ENCODE peak calls at places on chromosomes 4 and X, in six cellular contexts. J is cardiac muscle cell, S is PC-3, U is astrocyte, V is esophagus muscularis mucosa, T is left ventricle myocardium inferior. Q is an unnamed sample. For H3K27me3, the result is how much of the 10 kb centered on the place peaks cover.

GRCh38 chr4:171022698-171023378 is 790.4 kb upstream of the GALNTL6 start:
- DNase-seq in J (no peak), V (no peak), S (no peak), U (no peak), T (no peak), Q (no peak)

GRCh38 chrX:134249231-134249630 is 12.2 kb downstream of the CCDC160 start:
- DNase-seq in T (no peak), V (no peak), S (no peak), J (no peak), U (no peak), Q (no peak)

GRCh38 chr4:183504930-183505555 is at the start of gene ING2:
- DNase-seq in S (no peak), V (peak), U (peak), J (peak), T (peak), Q (peak)

GRCh38 chr4:139278956-139279722 is 886 bp downstream of the MGARP start:
- DNase-seq in U (peak), J (no peak), T (no peak), S (no peak), V (no peak), Q (peak)

GRCh38 chr4:186134254-186134653 is 29.8 kb downstream of the FAM149A start:
- DNase-seq in U (no peak), S (no peak), J (no peak), T (no peak), V (peak), Q (no peak)

GRCh38 chrX:138925330-138925729 is 213.8 kb upstream of the FGF13 start:
- DNase-seq in V (no peak), J (no peak), S (peak), T (no peak), U (peak), Q (no peak)

GRCh38 chr4:42280327-42281095 is 116.8 kb upstream of the SHISA3 start:
- DNase-seq in V (no peak), J (peak), U (no peak), S (peak), T (no peak), Q (no peak)

GRCh38 chr4:6938237-6938636 is 28.6 kb downstream of the TBC1D14 start:
- DNase-seq in U (no peak), S (no peak), T (peak), J (no peak), V (no peak), Q (no peak)

GRCh38 chr4:136863756-136864155 is 668.5 kb downstream of the PCDH18 start:
- DNase-seq in J (no peak), V (no peak), S (no peak), T (no peak), U (peak), Q (no peak)

GRCh38 chrX:54530358-54530900 is 410 bp downstream of the GNL3L start:
- DNase-seq in J (no peak), S (no peak), T (no peak), U (no peak), V (no peak), Q (peak)

GRCh38 chrX:120109378-120109777 is 6.3 kb downstream of the RHOXF1 start:
- DNase-seq in S (no peak), V (no peak), U (no peak), J (no peak), T (no peak), Q (no peak)

GRCh38 chr4:151117371-151117962 is 18.0 kb downstream of the RPS3A start:
- DNase-seq in V (no peak), S (peak), U (peak), T (peak), J (peak), Q (peak)

GRCh38 chr4:112926826-112927225 is 122.6 kb upstream of the ANK2 start:
- DNase-seq in T (no peak), J (no peak), S (no peak), V (no peak), U (no peak), Q (no peak)

GRCh38 chr4:28378109-28378830 is 1517.6 kb downstream of the STIM2 start:
- DNase-seq in J (no peak), S (no peak), V (no peak), U (no peak), T (no peak), Q (no peak)

GRCh38 chr4:60241886-60242285 is 958.2 kb upstream of the ADGRL3 start:
- DNase-seq in S (no peak), J (peak), T (no peak), U (no peak), V (no peak), Q (no peak)

GRCh38 chrX:22135994-22136684 is 104.0 kb downstream of the PHEX start:
- DNase-seq in J (peak), S (peak), T (no peak), U (peak), V (no peak), Q (no peak)
- H3K27ac ChIP-seq in J (no peak), S (peak), T (peak), U (peak), V (peak), Q (no peak)

GRCh38 chr4:84451546-84451945 is 47.5 kb downstream of the NKX6-1 start:
- DNase-seq in U (peak), T (no peak), S (peak), V (no peak), J (no peak), Q (no peak)
- TF ChIP-seq CTCF in U (peak), T (peak), S (peak), V (peak), J (peak), Q (no peak)

GRCh38 chr4:100087743-100088142 is 102.5 kb downstream of the DDIT4L start:
- DNase-seq in T (no peak), J (no peak), V (no peak), S (peak), U (no peak), Q (no peak)
- H3K27me3 ChIP-seq in T (under half), J (under half), V (under half), S (under half), U (under half), Q (under half)

DNA sequence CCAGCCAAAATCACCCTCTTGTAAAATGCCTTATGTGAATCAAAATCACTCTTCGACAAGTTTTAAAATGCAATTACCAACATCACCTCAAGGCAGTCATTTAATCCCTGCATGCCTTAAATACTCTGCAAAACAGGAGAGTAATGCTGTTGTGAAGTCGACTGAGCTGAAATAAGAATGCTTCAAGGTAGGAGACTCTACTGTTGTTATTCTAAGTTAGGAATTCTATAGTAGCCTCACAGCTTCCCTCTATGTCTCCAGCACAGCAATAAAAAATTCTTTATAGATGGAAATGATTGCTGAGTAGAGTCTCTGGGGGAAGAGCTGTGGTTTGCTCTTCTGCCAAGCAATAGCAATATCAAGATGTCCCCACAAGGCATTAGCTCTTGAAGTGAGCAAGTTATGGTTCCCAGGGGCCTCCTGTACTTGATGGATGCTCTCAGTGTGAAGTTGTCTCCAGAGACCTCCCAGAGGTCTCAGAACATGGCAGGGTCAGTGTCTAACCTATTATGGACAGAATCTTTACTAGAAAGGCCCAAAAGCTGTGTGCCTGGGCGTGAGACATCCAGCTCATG is 880.6 kb upstream of the FRG1 start:
- DNase-seq in U (no peak), V (no peak), J (no peak), S (no peak), T (no peak), Q (no peak)
- H3K27ac ChIP-seq in U (no peak), V (no peak), J (no peak), S (no peak), T (no peak), Q (no peak)

GRCh38 chr4:158259955-158260575 is 49.8 kb downstream of the TMEM144 start:
- DNase-seq in V (no peak), U (peak), J (peak), S (peak), T (no peak), Q (no peak)
- TF ChIP-seq CTCF in V (peak), U (peak), J (peak), S (peak), T (peak), Q (no peak)

GRCh38 chr4:56723831-56724230 is 42.7 kb upstream of the HOPX start:
- DNase-seq in T (no peak), J (no peak), V (no peak), S (no peak), U (no peak), Q (no peak)
- H3K27me3 ChIP-seq in T (under half), J (under half), V (under half), S (under half), U (under half), Q (under half)

GRCh38 chrX:12958059-12958458 is 16.9 kb upstream of the TMSB4X start:
- DNase-seq in U (no peak), T (no peak), S (no peak), V (no peak), J (no peak), Q (no peak)

GRCh38 chrX:12958461-12958860 is 16.4 kb upstream of the TMSB4X start:
- DNase-seq in T (no peak), J (no peak), V (no peak), S (no peak), U (no peak), Q (no peak)

GRCh38 chrX:12965390-12965940 is 9.4 kb upstream of the TMSB4X start:
- DNase-seq in J (no peak), T (no peak), U (no peak), S (no peak), V (no peak), Q (no peak)

GRCh38 chrX:12962041-12962504 is 12.8 kb upstream of the TMSB4X start:
- DNase-seq in J (no peak), S (no peak), U (no peak), T (no peak), V (no peak), Q (no peak)

GRCh38 chrX:12961191-12961718 is 13.7 kb upstream of the TMSB4X start:
- DNase-seq in J (no peak), S (no peak), V (no peak), T (no peak), U (no peak), Q (no peak)
- H3K27ac ChIP-seq in J (no peak), S (no peak), V (no peak), T (no peak), U (no peak), Q (no peak)

DNA sequence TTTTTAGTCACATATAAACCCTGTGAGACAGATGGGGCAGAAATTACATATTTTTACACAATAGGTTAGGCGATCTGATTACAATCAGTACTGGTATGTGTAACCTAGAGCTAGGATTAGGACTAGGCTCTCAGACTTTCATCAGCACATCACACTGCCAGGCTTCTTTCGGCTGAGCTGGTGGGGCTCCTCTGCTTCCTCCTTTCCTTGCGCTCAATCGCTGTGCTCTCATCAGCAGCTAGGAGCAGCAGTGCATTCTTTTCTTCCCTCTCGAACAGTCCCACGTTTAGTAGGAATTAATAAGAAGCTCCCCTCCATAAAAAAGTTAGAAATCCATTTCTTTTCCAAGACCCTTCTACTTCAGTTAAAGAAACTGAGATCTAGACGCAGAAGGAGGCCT is 350.4 kb downstream of the SPRY1 start:
- DNase-seq in S (no peak), T (no peak), U (no peak), V (no peak), J (peak), Q (no peak)
- TF ChIP-seq CTCF in S (no peak), T (peak), U (peak), V (no peak), J (peak), Q (no peak)

GRCh38 chrX:65575024-65575423 is 40.4 kb upstream of the LAS1L start:
- DNase-seq in S (peak), U (no peak), V (no peak), T (no peak), J (no peak), Q (no peak)

GRCh38 chrX:65576160-65576559 is 41.6 kb upstream of the LAS1L start:
- DNase-seq in T (no peak), U (no peak), V (no peak), J (no peak), S (no peak), Q (no peak)

GRCh38 chrX:65574356-65574755 is 39.8 kb upstream of the LAS1L start:
- DNase-seq in S (no peak), T (no peak), V (no peak), J (no peak), U (no peak), Q (no peak)

GRCh38 chrX:65578346-65578745 is 43.8 kb upstream of the LAS1L start:
- DNase-seq in J (no peak), U (no peak), V (no peak), S (no peak), T (no peak), Q (no peak)

GRCh38 chrX:65572971-65573370 is 38.4 kb upstream of the LAS1L start:
- DNase-seq in T (no peak), V (no peak), S (no peak), J (no peak), U (no peak), Q (no peak)
- H3K27me3 ChIP-seq in T (under half), V (under half), S (under half), J (under half), U (under half), Q (under half)

DNA sequence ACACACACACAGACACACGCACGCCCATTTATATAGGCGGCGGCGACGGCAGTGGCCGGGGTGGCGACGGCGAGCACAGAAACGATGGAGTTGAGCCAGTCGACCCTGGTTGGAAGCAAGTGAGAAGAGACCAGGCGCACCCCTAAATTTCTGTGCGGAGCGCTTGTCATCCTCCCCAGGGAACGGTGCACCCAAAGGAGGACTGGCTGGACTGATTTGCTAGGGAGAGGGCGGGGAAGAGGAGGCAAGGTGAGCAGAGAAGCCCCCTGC is 296 bp downstream of the NHS start:
- DNase-seq in V (no peak), S (no peak), U (no peak), T (no peak), J (no peak), Q (no peak)
- H3K27ac ChIP-seq in V (peak), S (peak), U (no peak), T (peak), J (no peak), Q (peak)